ENCODE peak calls at places on chromosomes 4 and X, in seven cellular contexts. V is posterior cingulate gyrus; S is H4; J is HEK293T; U is CD4-positive, CD25-positive, alpha-beta regulatory T cell; B is HTR-8/SVneo; Y is uterus. D is an unnamed sample.

GRCh38 chrX:45623266-45623665 is 422.6 kb upstream of the DIPK2B start:
- DNase-seq in V (no peak), S (peak; percentile 91), J (no peak), U (no peak), B (peak; percentile 10), Y (peak; percentile 37), D (no peak)

GRCh38 chrX:153766098-153766817 is 2.2 kb downstream of the PLXNB3 start:
- DNase-seq in V (peak; percentile 84), S (peak; percentile 83), J (no peak), U (no peak), B (peak; percentile 63), Y (peak; percentile 40), D (peak; percentile 78)

GRCh38 chr4:153096344-153096743 is 107.9 kb upstream of the TRIM2 start:
- DNase-seq in V (no peak), S (no peak), J (no peak), U (no peak), B (no peak), Y (no peak), D (no peak)

GRCh38 chr4:126627255-126627654 is 1005.5 kb upstream of the INTU start:
- DNase-seq in V (no peak), S (no peak), J (peak; percentile 41), U (no peak), B (peak; percentile 12), Y (no peak), D (no peak)

GRCh38 chr4:5366421-5366820 is 315.1 kb downstream of the STK32B start:
- DNase-seq in V (no peak), S (no peak), J (no peak), U (no peak), B (no peak), Y (no peak), D (no peak)

GRCh38 chr4:7627251-7628250 is 192.8 kb upstream of the PSAPL1 start:
- DNase-seq in V (no peak), S (no peak), J (no peak), U (no peak), B (no peak), Y (no peak), D (no peak)

GRCh38 chr4:184460495-184461285 is 13.7 kb downstream of the IRF2 start:
- DNase-seq in V (no peak), S (no peak), J (no peak), U (no peak), B (no peak), Y (no peak), D (no peak)

GRCh38 chr4:38188631-38189101 is 228.5 kb downstream of the PTTG2 start:
- DNase-seq in V (no peak), S (no peak), J (no peak), U (no peak), B (no peak), Y (no peak), D (no peak)

GRCh38 chr4:77172336-77172735 is 15.3 kb downstream of the CCNG2 start:
- DNase-seq in V (no peak), S (peak; percentile 80), J (no peak), U (no peak), B (peak; percentile 61), Y (no peak), D (no peak)

GRCh38 chr4:15395342-15395741 is 32.5 kb upstream of the C1QTNF7 start:
- DNase-seq in V (no peak), S (no peak), J (no peak), U (no peak), B (no peak), Y (no peak), D (no peak)

GRCh38 chrX:71632923-71633657 is 14.8 kb upstream of the CXCR3 start:
- DNase-seq in V (no peak), S (no peak), J (no peak), U (no peak), B (no peak), Y (no peak), D (no peak)

GRCh38 chrX:134679644-134680043 is 21.4 kb upstream of the PLAC1 start:
- DNase-seq in V (no peak), S (no peak), J (no peak), U (no peak), B (no peak), Y (no peak), D (no peak)

D was measured in DND-41.